ENCODE peak calls at places on chromosome 20, in six cellular contexts. One of them, this sample, is unnamed.

GRCh38 chr20:62990306-62990825 is 16.4 kb downstream of the BHLHE23 start:
- DNase-seq in neuronal stem cell: no peak
- DNase-seq in H9: no peak
- DNase-seq in Karpas-422: no peak
- DNase-seq in neural progenitor cell: no peak
- DNase-seq in PC-3: no peak
- DNase-seq in this sample: no peak

GRCh38 chr20:33791021-33791420 is 20.1 kb upstream of the CHMP4B start:
- DNase-seq in neuronal stem cell: no peak
- DNase-seq in H9: no peak
- DNase-seq in Karpas-422: no peak
- DNase-seq in neural progenitor cell: no peak
- DNase-seq in PC-3: no peak
- DNase-seq in this sample: no peak

GRCh38 chr20:51509208-51509607 is 33.3 kb downstream of the NFATC2 start:
- DNase-seq in neuronal stem cell: no peak
- DNase-seq in H9: no peak
- DNase-seq in Karpas-422: no peak
- DNase-seq in neural progenitor cell: no peak
- DNase-seq in PC-3: no peak
- DNase-seq in this sample: no peak

GRCh38 chr20:35582131-35582530 is 33.5 kb upstream of the SPAG4 start:
- DNase-seq in neuronal stem cell: no peak
- DNase-seq in H9: no peak
- DNase-seq in Karpas-422: no peak
- DNase-seq in neural progenitor cell: no peak
- DNase-seq in PC-3: no peak
- DNase-seq in this sample: no peak

GRCh38 chr20:53138454-53139291 is 166.5 kb downstream of the TSHZ2 start:
- DNase-seq in neuronal stem cell: no peak
- DNase-seq in H9: no peak
- DNase-seq in Karpas-422: no peak
- DNase-seq in neural progenitor cell: no peak
- DNase-seq in PC-3: no peak
- DNase-seq in this sample: no peak

GRCh38 chr20:59662161-59662560 is 57.8 kb downstream of the PHACTR3 start:
- DNase-seq in neuronal stem cell: no peak
- DNase-seq in H9: no peak
- DNase-seq in Karpas-422: no peak
- DNase-seq in neural progenitor cell: no peak
- DNase-seq in PC-3: no peak
- DNase-seq in this sample: no peak

GRCh38 chr20:6868864-6869263 is 101.4 kb downstream of the BMP2 start:
- DNase-seq in neuronal stem cell: no peak
- DNase-seq in H9: no peak
- DNase-seq in Karpas-422: no peak
- DNase-seq in neural progenitor cell: no peak
- DNase-seq in PC-3: no peak
- DNase-seq in this sample: no peak

GRCh38 chr20:2379511-2380229 is 1.0 kb upstream of the TGM6 start:
- DNase-seq in neuronal stem cell: no peak
- DNase-seq in H9: no peak
- DNase-seq in Karpas-422: no peak
- DNase-seq in neural progenitor cell: no peak
- DNase-seq in PC-3: no peak
- DNase-seq in this sample: peak; percentile 69

GRCh38 chr20:62475819-62476073 is at the start of gene GATA5:
- DNase-seq in neuronal stem cell: no peak
- DNase-seq in H9: no peak
- DNase-seq in Karpas-422: no peak
- DNase-seq in neural progenitor cell: no peak
- DNase-seq in PC-3: no peak
- DNase-seq in this sample: no peak

GRCh38 chr20:9374068-9374467 is 140.3 kb upstream of the LAMP5 start:
- DNase-seq in neuronal stem cell: no peak
- DNase-seq in H9: no peak
- DNase-seq in Karpas-422: no peak
- DNase-seq in neural progenitor cell: no peak
- DNase-seq in PC-3: no peak
- DNase-seq in this sample: no peak

GRCh38 chr20:61120595-61121515 is 131.2 kb upstream of the CDH4 start:
- DNase-seq in neuronal stem cell: peak; percentile 55
- DNase-seq in H9: peak; percentile 80
- DNase-seq in Karpas-422: peak; percentile 84
- DNase-seq in neural progenitor cell: peak; percentile 81
- DNase-seq in PC-3: peak; percentile 35
- DNase-seq in this sample: peak; percentile 62

GRCh38 chr20:2700913-2701620 is 8.5 kb downstream of the EBF4 start:
- DNase-seq in neuronal stem cell: no peak
- DNase-seq in H9: no peak
- DNase-seq in Karpas-422: no peak
- DNase-seq in neural progenitor cell: no peak
- DNase-seq in PC-3: no peak
- DNase-seq in this sample: no peak

GRCh38 chr20:3890410-3890751 is 1.2 kb downstream of the PANK2 start:
- DNase-seq in neuronal stem cell: no peak
- DNase-seq in H9: no peak
- DNase-seq in Karpas-422: peak; percentile 67
- DNase-seq in neural progenitor cell: no peak
- DNase-seq in PC-3: peak; percentile 51
- DNase-seq in this sample: no peak

GRCh38 chr20:51189814-51190782 is 167.2 kb upstream of the KCNG1 start:
- DNase-seq in neuronal stem cell: no peak
- DNase-seq in H9: peak; percentile 17
- DNase-seq in Karpas-422: peak; percentile 47
- DNase-seq in neural progenitor cell: no peak
- DNase-seq in PC-3: no peak
- DNase-seq in this sample: no peak

GRCh38 chr20:16472045-16472872 is 101.0 kb downstream of the KIF16B start:
- DNase-seq in neuronal stem cell: no peak
- DNase-seq in H9: no peak
- DNase-seq in Karpas-422: no peak
- DNase-seq in neural progenitor cell: no peak
- DNase-seq in PC-3: peak; percentile 85
- DNase-seq in this sample: no peak

GRCh38 chr20:44014807-44015732 is 100.4 kb downstream of the TOX2 start:
- DNase-seq in neuronal stem cell: no peak
- DNase-seq in H9: peak; percentile 9
- DNase-seq in Karpas-422: peak; percentile 74
- DNase-seq in neural progenitor cell: no peak
- DNase-seq in PC-3: no peak
- DNase-seq in this sample: no peak

GRCh38 chr20:1443085-1443484 is 23.6 kb downstream of the NSFL1C start:
- DNase-seq in neuronal stem cell: no peak
- DNase-seq in H9: no peak
- DNase-seq in Karpas-422: no peak
- DNase-seq in neural progenitor cell: no peak
- DNase-seq in PC-3: no peak
- DNase-seq in this sample: no peak

GRCh38 chr20:5657190-5657872 is 92.9 kb upstream of the SHLD1 start:
- DNase-seq in neuronal stem cell: no peak
- DNase-seq in H9: no peak
- DNase-seq in Karpas-422: no peak
- DNase-seq in neural progenitor cell: no peak
- DNase-seq in PC-3: peak; percentile 98
- DNase-seq in this sample: no peak

GRCh38 chr20:51462566-51463276 is 79.8 kb downstream of the NFATC2 start:
- DNase-seq in neuronal stem cell: no peak
- DNase-seq in H9: no peak
- DNase-seq in Karpas-422: no peak
- DNase-seq in neural progenitor cell: no peak
- DNase-seq in PC-3: no peak
- DNase-seq in this sample: no peak

GRCh38 chr20:63037669-63038268 is 31.0 kb upstream of the BHLHE23 start:
- DNase-seq in neuronal stem cell: no peak
- DNase-seq in H9: no peak
- DNase-seq in Karpas-422: no peak
- DNase-seq in neural progenitor cell: no peak
- DNase-seq in PC-3: no peak
- DNase-seq in this sample: no peak

GRCh38 chr20:63498950-63499332 is at the start of gene EEF1A2:
- DNase-seq in neuronal stem cell: no peak
- DNase-seq in H9: peak; percentile 31
- DNase-seq in Karpas-422: no peak
- DNase-seq in neural progenitor cell: peak; percentile 70
- DNase-seq in PC-3: peak; percentile 62
- DNase-seq in this sample: no peak

GRCh38 chr20:10250902-10251301 is 32.3 kb downstream of the SNAP25 start:
- DNase-seq in neuronal stem cell: no peak
- DNase-seq in H9: no peak
- DNase-seq in Karpas-422: no peak
- DNase-seq in neural progenitor cell: no peak
- DNase-seq in PC-3: peak; percentile 97
- DNase-seq in this sample: no peak

GRCh38 chr20:38094373-38094775 is 60.8 kb downstream of the RPRD1B start:
- DNase-seq in neuronal stem cell: no peak
- DNase-seq in H9: no peak
- DNase-seq in Karpas-422: peak; percentile 82
- DNase-seq in neural progenitor cell: no peak
- DNase-seq in PC-3: peak; percentile 62
- DNase-seq in this sample: no peak

GRCh38 chr20:48783533-48784272 is 44.1 kb downstream of the PREX1 start:
- DNase-seq in neuronal stem cell: no peak
- DNase-seq in H9: no peak
- DNase-seq in Karpas-422: no peak
- DNase-seq in neural progenitor cell: no peak
- DNase-seq in PC-3: no peak
- DNase-seq in this sample: no peak
- H3K4me1 ChIP-seq in neuronal stem cell: peaks cover 10% of the 10 kb centered on the region
- H3K4me1 ChIP-seq in H9: no peaks in the 10 kb centered on the region
- H3K4me1 ChIP-seq in Karpas-422: peaks cover 10% of the 10 kb centered on the region
- H3K4me1 ChIP-seq in neural progenitor cell: peaks cover 18% of the 10 kb centered on the region
- H3K4me1 ChIP-seq in PC-3: peaks cover 5% of the 10 kb centered on the region
- H3K4me1 ChIP-seq in this sample: no peaks in the 10 kb centered on the region

DNA sequence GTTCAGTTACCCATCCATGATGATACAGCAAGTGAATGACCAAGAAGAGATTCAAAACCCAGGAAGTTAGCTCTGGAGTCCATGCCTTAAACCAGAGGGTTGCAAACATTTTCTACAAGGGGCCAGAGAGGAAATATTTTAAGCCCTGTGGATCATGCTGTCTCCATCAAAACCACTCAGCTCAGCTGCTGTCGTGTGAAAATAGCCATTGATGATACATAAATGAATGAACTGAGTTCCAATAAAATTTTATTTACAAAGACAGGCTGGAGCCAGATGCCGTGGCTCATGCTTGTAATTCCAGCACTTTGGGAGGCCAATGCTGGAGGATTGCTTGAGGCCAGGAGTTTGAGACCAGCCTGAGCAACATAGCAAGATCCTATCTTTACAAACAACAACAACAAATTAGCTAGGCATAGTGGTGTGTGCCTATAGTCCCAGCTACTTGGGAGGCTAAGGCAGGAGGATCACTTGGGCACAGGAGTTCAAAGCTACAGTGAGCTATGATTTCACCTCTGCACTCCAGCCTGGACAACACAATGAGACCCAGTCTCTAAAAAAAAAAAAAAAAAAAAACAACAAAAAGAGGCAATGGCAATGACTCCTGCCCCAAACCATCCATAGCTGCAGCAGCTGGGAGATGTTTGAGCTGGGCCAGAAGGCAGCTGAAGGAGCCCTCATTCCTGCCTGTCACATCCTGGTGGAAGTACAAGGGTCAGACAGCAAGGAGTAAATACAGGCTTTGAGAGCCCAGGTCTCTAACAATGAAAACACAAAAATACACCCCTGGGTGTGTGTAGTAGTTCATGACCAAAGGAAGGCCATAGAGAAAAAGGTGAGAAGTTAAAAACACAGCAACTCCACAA is 44.0 kb upstream of the RIN2 start:
- DNase-seq in neuronal stem cell: no peak
- DNase-seq in H9: no peak
- DNase-seq in Karpas-422: no peak
- DNase-seq in neural progenitor cell: no peak
- DNase-seq in PC-3: no peak
- DNase-seq in this sample: no peak
- H3K9ac ChIP-seq in neuronal stem cell: no peak overlapping the region
- H3K9ac ChIP-seq in H9: no peak overlapping the region
- H3K9ac ChIP-seq in Karpas-422: no peak overlapping the region
- H3K9ac ChIP-seq in neural progenitor cell: no peak overlapping the region
- H3K9ac ChIP-seq in PC-3: no peak overlapping the region
- H3K9ac ChIP-seq in this sample: no peak overlapping the region

GRCh38 chr20:32068174-32068573 is 16.1 kb downstream of the HCK start:
- DNase-seq in neuronal stem cell: no peak
- DNase-seq in H9: no peak
- DNase-seq in Karpas-422: no peak
- DNase-seq in neural progenitor cell: no peak
- DNase-seq in PC-3: no peak
- DNase-seq in this sample: no peak

GRCh38 chr20:32070690-32071213 is 18.7 kb downstream of the HCK start:
- DNase-seq in neuronal stem cell: no peak
- DNase-seq in H9: no peak
- DNase-seq in Karpas-422: no peak
- DNase-seq in neural progenitor cell: no peak
- DNase-seq in PC-3: no peak
- DNase-seq in this sample: no peak

GRCh38 chr20:32072168-32072721 is 20.2 kb downstream of the HCK start:
- DNase-seq in neuronal stem cell: no peak
- DNase-seq in H9: no peak
- DNase-seq in Karpas-422: no peak
- DNase-seq in neural progenitor cell: peak; percentile 54
- DNase-seq in PC-3: no peak
- DNase-seq in this sample: no peak

GRCh38 chr20:32070282-32070681 is 18.2 kb downstream of the HCK start:
- DNase-seq in neuronal stem cell: no peak
- DNase-seq in H9: no peak
- DNase-seq in Karpas-422: no peak
- DNase-seq in neural progenitor cell: no peak
- DNase-seq in PC-3: no peak
- DNase-seq in this sample: no peak

DNA sequence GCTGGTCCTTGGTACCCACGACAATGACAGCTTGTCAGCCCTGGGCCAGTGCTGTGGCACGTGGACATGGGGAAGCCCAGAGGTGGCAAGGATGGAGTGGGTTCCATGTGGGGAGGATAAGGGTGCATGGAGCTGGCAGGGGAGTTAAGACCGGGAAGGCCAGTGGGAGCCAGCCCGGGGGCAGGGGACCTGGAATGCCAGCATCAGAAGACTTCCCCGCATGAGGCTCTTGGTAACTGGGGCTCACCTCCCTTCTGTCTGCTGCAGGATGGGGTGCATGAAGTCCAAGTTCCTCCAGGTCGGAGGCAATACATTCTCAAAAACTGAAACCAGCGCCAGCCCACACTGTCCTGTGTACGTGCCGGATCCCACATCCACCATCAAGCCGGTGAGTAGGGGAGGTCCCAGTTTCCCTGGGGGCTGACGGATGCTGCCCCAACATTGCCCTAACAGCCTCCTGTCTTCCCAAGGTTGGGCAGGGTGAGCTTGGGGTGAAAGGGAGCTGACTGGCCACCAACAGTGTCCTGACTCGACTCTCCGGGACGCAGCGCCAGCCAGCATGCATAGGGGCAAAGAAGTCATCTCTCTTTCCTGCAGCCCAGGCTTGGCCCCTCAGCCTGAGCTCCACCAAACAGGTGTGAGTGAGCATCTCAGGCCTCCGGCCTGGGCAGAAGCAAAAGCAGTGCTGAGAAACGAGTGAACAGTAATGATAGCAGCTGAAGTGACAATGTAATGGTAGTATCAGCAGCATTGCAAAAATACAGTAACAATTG is 19.5 kb downstream of the HCK start:
- DNase-seq in neuronal stem cell: no peak
- DNase-seq in H9: no peak
- DNase-seq in Karpas-422: no peak
- DNase-seq in neural progenitor cell: no peak
- DNase-seq in PC-3: no peak
- DNase-seq in this sample: no peak
- H3K4me1 ChIP-seq in neuronal stem cell: peaks cover 2% of the 10 kb centered on the region
- H3K4me1 ChIP-seq in H9: no peaks in the 10 kb centered on the region
- H3K4me1 ChIP-seq in Karpas-422: peaks cover 21% of the 10 kb centered on the region
- H3K4me1 ChIP-seq in neural progenitor cell: peaks cover 13% of the 10 kb centered on the region
- H3K4me1 ChIP-seq in PC-3: no peaks in the 10 kb centered on the region
- H3K4me1 ChIP-seq in this sample: peaks cover 2% of the 10 kb centered on the region

GRCh38 chr20:42258568-42258967 is 640.4 kb upstream of the CHD6 start:
- DNase-seq in neuronal stem cell: no peak
- DNase-seq in H9: no peak
- DNase-seq in Karpas-422: no peak
- DNase-seq in neural progenitor cell: no peak
- DNase-seq in PC-3: no peak
- DNase-seq in this sample: no peak
- H3K9ac ChIP-seq in neuronal stem cell: no peak overlapping the region
- H3K9ac ChIP-seq in H9: no peak overlapping the region
- H3K9ac ChIP-seq in Karpas-422: no peak overlapping the region
- H3K9ac ChIP-seq in neural progenitor cell: no peak overlapping the region
- H3K9ac ChIP-seq in PC-3: no peak overlapping the region
- H3K9ac ChIP-seq in this sample: no peak overlapping the region

This sample was measured in NT2/D1.